ENCODE peak calls at places on chromosomes 16 and 17, in seven cellular contexts. R is H1, Q is HCT116, U is IMR-90, S is K562, W is GM12878, B is HepG2. V is an unnamed sample.
A peak's percentile ranks its signal among the peaks of the same experiment; 100 is the strongest.

GRCh38 chr17:45240905-45241314 is 19.2 kb downstream of the FMNL1 start:
- DNase-seq in B (no peak), S (no peak), W (no peak), R (no peak), Q (no peak), U (no peak), V (no peak)

GRCh38 chr16:12496866-12497265 is 306.8 kb downstream of the CPPED1 start:
- DNase-seq in U (no peak), B (no peak), W (no peak), R (no peak), S (no peak), Q (no peak), V (no peak)

GRCh38 chr17:13520899-13521572 is 80.7 kb downstream of the HS3ST3A1 start:
- DNase-seq in W (peak; percentile 13), B (no peak), Q (no peak), R (no peak), U (peak; percentile 89), S (no peak), V (no peak)

GRCh38 chr16:546909-547770 is 13.1 kb upstream of the PRR35 start:
- DNase-seq in U (peak; percentile 16), B (no peak), Q (no peak), S (peak; percentile 59), R (no peak), W (no peak), V (no peak)

GRCh38 chr17:28270055-28270454 is 48.9 kb upstream of the TMEM97 start:
- DNase-seq in U (no peak), Q (no peak), W (no peak), B (no peak), S (peak; percentile 18), R (no peak), V (no peak)

GRCh38 chr16:80300456-80300855 is 240.3 kb upstream of the DYNLRB2 start:
- DNase-seq in B (no peak), U (no peak), S (no peak), W (no peak), R (no peak), Q (no peak), V (no peak)

GRCh38 chr17:50027639-50028206 is 28.2 kb upstream of the ITGA3 start:
- DNase-seq in Q (peak; percentile 84), R (no peak), W (no peak), B (no peak), U (peak; percentile 96), S (no peak), V (peak; percentile 98)

GRCh38 chr16:19127205-19127604 is 13.4 kb downstream of the ITPRIPL2 start:
- DNase-seq in B (no peak), U (no peak), S (no peak), W (peak; percentile 64), R (no peak), Q (no peak), V (no peak)

GRCh38 chr17:74231846-74232713 is 18.7 kb downstream of the TTYH2 start:
- DNase-seq in S (no peak), R (no peak), U (no peak), W (no peak), Q (no peak), B (no peak), V (no peak)

GRCh38 chr16:860891-861290 is 60.4 kb upstream of the GNG13 start:
- DNase-seq in Q (no peak), R (no peak), W (no peak), U (no peak), B (no peak), S (no peak), V (no peak)

GRCh38 chr16:86549076-86549892 is 5.8 kb downstream of the MTHFSD start:
- DNase-seq in U (no peak), B (no peak), Q (no peak), S (no peak), R (no peak), W (no peak), V (no peak)

GRCh38 chr16:86545927-86546637 is 9.0 kb downstream of the MTHFSD start:
- DNase-seq in U (no peak), Q (no peak), B (no peak), S (no peak), W (no peak), R (no peak), V (no peak)

GRCh38 chr16:86545481-86545880 is 9.6 kb downstream of the MTHFSD start:
- DNase-seq in B (no peak), R (no peak), W (no peak), S (no peak), U (no peak), Q (no peak), V (no peak)

GRCh38 chr16:86547286-86547685 is 7.7 kb downstream of the MTHFSD start:
- DNase-seq in Q (no peak), W (no peak), S (no peak), B (no peak), U (no peak), R (no peak), V (no peak)

DNA sequence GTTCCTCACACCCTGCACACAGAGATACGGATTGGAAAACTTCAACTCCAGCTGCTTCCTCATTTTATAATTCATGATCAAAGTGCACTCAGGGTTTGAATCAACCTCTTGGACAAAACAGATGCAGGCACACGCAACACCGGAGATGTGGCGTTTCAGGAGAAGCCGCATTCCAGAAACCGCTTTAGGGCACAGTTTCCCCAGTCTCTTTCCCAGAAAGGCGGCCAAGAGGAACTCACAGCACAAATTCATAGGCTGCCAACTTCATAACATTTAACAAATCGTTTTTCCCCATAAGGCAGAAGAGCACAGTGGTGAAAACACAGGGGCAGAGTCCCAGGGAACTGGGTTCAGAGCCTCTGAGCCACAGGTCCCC is 8.4 kb downstream of the MTHFSD start:
- DNase-seq in W (no peak), S (no peak), B (no peak), U (no peak), R (no peak), Q (no peak), V (no peak)
- TF ChIP-seq CEBPB in W (no peak), S (no peak), B (no peak), U (no peak), R (no peak), Q (no peak), V (no peak)

DNA sequence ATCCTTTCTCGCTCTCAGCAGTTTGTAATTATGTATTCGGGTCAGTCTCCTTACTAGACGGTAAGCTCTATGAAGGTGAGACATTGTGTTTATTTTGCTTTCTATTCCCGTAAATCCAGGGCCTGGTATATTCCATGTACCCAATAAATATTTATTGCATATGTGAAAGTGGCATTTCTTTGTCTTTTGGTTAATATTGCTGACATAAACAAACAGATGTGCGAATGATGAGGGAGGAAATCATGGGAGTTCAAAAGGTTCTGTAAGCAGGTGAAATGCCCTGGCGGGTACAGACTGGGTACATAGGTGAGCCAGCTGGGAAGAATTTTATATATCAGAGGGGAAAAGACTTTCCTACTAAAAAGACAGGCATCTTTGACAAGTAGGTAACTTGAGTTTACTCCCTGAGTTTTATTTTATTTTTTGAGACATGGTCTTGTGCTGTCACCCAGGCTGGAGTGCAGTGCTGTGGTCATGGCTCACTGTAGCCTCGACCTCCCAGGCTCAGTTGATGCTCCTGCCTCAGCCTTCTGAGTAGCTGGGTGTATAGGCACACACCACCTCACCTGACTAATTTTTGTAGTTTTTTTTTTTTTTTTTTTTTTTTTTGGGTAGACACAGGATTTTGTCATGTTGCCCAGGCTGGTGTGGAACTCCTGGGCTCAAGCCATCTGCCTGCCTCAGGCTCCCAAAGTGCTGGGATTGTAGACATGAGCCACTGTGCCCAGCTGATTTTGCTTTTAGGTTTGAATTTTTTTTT is 5.7 kb upstream of the METTL9 start:
- DNase-seq in W (no peak), B (no peak), S (no peak), R (no peak), U (no peak), Q (no peak), V (no peak)
- TF ChIP-seq CEBPB in W (no peak), B (no peak), S (no peak), R (no peak), U (no peak), Q (no peak), V (no peak)

GRCh38 chr16:4924593-4925378 is 12.2 kb downstream of the PPL start:
- DNase-seq in S (no peak), B (peak; percentile 84), W (no peak), U (no peak), Q (no peak), R (no peak), V (no peak)
- TF ChIP-seq CEBPB in S (no peak), B (no peak), W (no peak), U (no peak), Q (no peak), R (no peak), V (no peak)

GRCh38 chr16:75567911-75568310 is 1.7 kb downstream of the GABARAPL2 start:
- DNase-seq in W (no peak), R (no peak), B (no peak), U (no peak), S (no peak), Q (no peak), V (no peak)

GRCh38 chr16:75565640-75566039 is 539 bp upstream of the GABARAPL2 start:
- DNase-seq in B (no peak), R (no peak), U (no peak), S (no peak), W (no peak), Q (no peak), V (no peak)

GRCh38 chr16:75570351-75571104 is 4.3 kb downstream of the GABARAPL2 start:
- DNase-seq in U (no peak), Q (no peak), S (no peak), R (no peak), W (no peak), B (no peak), V (no peak)

GRCh38 chr16:75566040-75566888 is at the start of gene GABARAPL2:
- DNase-seq in Q (peak; percentile 50), U (peak; percentile 56), W (no peak), R (peak; percentile 63), S (peak; percentile 91), B (peak; percentile 70), V (peak; percentile 74)

DNA sequence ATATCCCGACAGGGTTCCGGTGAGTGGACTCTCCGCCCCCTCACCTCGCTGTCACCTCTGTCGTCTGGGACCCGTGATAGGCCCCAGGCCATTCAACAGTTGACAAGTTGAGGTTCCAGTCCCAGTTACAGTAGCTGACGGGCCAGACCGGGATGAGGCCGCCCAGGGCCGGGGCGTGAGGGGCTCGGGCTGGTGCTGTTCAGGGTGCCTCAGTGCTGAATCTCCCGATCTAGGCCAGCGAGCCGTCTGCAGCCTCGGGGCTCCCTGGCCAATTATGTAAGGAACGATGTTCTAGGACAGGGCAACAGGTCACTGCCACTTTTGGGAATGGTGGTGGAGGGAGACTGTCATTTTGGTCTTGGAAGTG is 693 bp downstream of the GABARAPL2 start:
- DNase-seq in W (no peak), R (no peak), B (no peak), Q (no peak), U (no peak), S (peak; percentile 51), V (no peak)
- TF ChIP-seq CEBPB in W (no peak), R (no peak), B (no peak), Q (no peak), U (no peak), S (no peak), V (no peak)

DNA sequence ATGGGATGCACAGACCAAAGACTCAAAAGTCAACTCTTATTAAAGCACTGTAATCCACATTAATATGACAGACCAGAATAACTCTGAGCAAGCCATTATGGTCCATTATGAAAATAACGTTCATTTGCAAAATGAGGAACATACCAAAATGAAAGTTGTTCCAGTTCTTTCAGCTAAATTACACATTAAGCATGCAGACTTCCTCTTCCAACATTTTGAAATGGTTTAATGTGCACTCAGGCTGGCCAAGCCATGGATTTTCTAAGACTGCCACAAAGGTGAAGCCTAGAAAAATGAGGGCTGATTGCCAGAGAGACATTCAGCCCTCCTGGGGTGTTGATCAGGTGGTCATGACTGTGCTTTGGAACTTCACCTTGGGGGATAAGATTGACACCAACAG is 56.7 kb upstream of the NOG start:
- DNase-seq in U (no peak), B (no peak), S (no peak), W (no peak), R (no peak), Q (no peak), V (no peak)
- TF ChIP-seq CEBPB in U (no peak), B (no peak), S (no peak), W (no peak), R (no peak), Q (no peak), V (no peak)